ENCODE peak calls at places on chromosomes 6 and 20, in seven cellular contexts. P is tibial nerve, G is psoas muscle, B is choroid plexus epithelial cell, I is astrocyte of the cerebellum, Z is progenitor cell of endocrine pancreas, E is pancreas. T is an unnamed sample.

GRCh38 chr6:160733045-160733646 is 31.1 kb downstream of the PLG start:
- DNase-seq in P (peak; percentile 18), G (no peak), B (peak; percentile 62), I (peak; percentile 16), Z (peak; percentile 34), E (no peak), T (peak; percentile 21)

GRCh38 chr20:15257071-15257470 is 919.7 kb upstream of the FLRT3 start:
- DNase-seq in P (no peak), G (no peak), B (no peak), I (no peak), Z (no peak), E (no peak), T (no peak)

GRCh38 chr20:15889073-15889923 is 684.0 kb downstream of the KIF16B start:
- DNase-seq in P (no peak), G (no peak), B (no peak), I (no peak), Z (no peak), E (no peak), T (no peak)

GRCh38 chr6:49646130-49646824 is 9.6 kb upstream of the RHAG start:
- DNase-seq in P (no peak), G (no peak), B (no peak), I (no peak), Z (no peak), E (no peak), T (no peak)

GRCh38 chr6:32947552-32948465 is 5.1 kb downstream of the HLA-DMA start:
- DNase-seq in P (no peak), G (no peak), B (peak; percentile 65), I (no peak), Z (no peak), E (no peak), T (no peak)

GRCh38 chr20:2396241-2396814 is 15.6 kb downstream of the TGM6 start:
- DNase-seq in P (no peak), G (no peak), B (no peak), I (no peak), Z (no peak), E (no peak), T (no peak)

GRCh38 chr6:112398686-112399085 is 51.6 kb downstream of the RFPL4B start:
- DNase-seq in P (no peak), G (no peak), B (no peak), I (no peak), Z (no peak), E (no peak), T (no peak)

GRCh38 chr6:225121-225721 is 67.1 kb upstream of the DUSP22 start:
- DNase-seq in P (no peak), G (no peak), B (no peak), I (no peak), Z (no peak), E (no peak), T (no peak)

GRCh38 chr6:44312901-44313788 is at the start of gene AARS2:
- DNase-seq in P (peak; percentile 82), G (peak; percentile 94), B (peak; percentile 86), I (peak; percentile 57), Z (peak; percentile 89), E (peak; percentile 96), T (peak; percentile 63)

GRCh38 chr6:72321741-72322140 is 300.1 kb upstream of the KCNQ5 start:
- DNase-seq in P (no peak), G (no peak), B (peak; percentile 45), I (no peak), Z (no peak), E (no peak), T (no peak)

GRCh38 chr6:41940759-41941279 is 789 bp downstream of the CCND3 start:
- DNase-seq in P (no peak), G (peak; percentile 70), B (no peak), I (no peak), Z (peak; percentile 21), E (peak; percentile 72), T (no peak)

GRCh38 chr6:52087498-52087999 is at the start of gene PKHD1:
- DNase-seq in P (no peak), G (no peak), B (peak; percentile 2), I (no peak), Z (no peak), E (no peak), T (no peak)

GRCh38 chr20:4326194-4327065 is 311.1 kb upstream of the RNF24 start:
- DNase-seq in P (no peak), G (no peak), B (no peak), I (no peak), Z (no peak), E (no peak), T (no peak)

GRCh38 chr6:109854541-109855308 is 123.4 kb upstream of the GPR6 start:
- DNase-seq in P (no peak), G (no peak), B (no peak), I (no peak), Z (no peak), E (no peak), T (no peak)

GRCh38 chr20:62578294-62578897 is 63.9 kb upstream of the SLCO4A1 start:
- DNase-seq in P (no peak), G (no peak), B (no peak), I (no peak), Z (no peak), E (no peak), T (no peak)

GRCh38 chr6:20200761-20201160 is 11.5 kb downstream of the MBOAT1 start:
- DNase-seq in P (no peak), G (no peak), B (peak; percentile 49), I (no peak), Z (no peak), E (no peak), T (no peak)

GRCh38 chr20:34872604-34873224 is at the start of gene GGT7:
- DNase-seq in P (peak; percentile 68), G (peak; percentile 92), B (peak; percentile 66), I (peak; percentile 16), Z (peak; percentile 94), E (peak; percentile 95), T (peak; percentile 69)

GRCh38 chr6:110364364-110364763 is 6.2 kb upstream of the METTL24 start:
- DNase-seq in P (no peak), G (no peak), B (no peak), I (no peak), Z (no peak), E (no peak), T (no peak)

DNA sequence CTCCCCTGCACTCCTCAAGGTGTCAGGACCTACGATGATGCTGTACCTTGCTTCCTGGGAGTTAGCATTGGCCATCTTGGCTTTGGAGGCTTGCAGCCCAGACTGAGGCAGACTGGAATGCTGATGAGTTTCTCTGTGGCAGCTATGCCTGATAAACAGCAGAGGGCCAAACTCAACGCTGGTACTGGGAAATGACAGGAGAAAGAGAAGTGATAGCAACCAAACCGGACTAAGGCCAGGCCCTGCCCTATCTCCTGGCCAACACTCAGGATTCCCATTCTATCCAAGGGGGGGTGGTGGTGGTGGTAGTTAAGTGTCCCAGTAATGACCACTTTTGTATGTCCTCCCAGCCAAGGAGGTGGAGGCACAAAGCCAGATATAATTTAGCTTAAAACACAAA is 90.0 kb upstream of the DTNBP1 start:
- DNase-seq in P (no peak), G (no peak), B (no peak), I (no peak), Z (no peak), E (no peak), T (no peak)
- TF ChIP-seq CTCF in P (no peak), G (no peak), B (peak; percentile 19), I (no peak), Z (peak; percentile 13), E (no peak), T (no peak)

DNA sequence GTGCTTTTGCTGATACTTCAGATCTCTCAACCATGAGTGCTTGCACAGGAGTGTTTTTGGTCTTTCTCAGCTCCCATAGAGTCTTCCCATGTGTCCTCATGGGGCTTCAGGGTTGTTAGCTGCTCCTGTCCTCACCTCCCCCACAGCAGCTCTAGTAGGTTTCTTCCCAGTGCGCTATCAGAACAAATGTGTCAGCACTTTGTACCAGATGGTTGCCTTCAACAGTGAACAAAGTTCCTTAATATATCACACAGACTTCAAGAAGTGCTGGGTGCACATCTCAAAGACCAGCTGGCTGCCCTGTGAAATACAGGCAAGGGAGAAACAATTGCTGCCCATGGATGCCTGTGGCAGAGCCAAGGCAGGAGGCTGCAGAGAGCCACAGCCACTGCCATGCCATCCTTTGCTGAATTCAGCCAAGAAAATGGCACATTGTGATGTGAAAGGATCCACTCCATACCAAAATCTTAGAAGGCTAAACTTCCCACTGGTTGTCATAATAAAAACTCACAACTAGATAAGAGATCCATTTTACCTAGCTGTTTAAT is 471.3 kb downstream of the C6orf118 start:
- DNase-seq in P (no peak), G (no peak), B (no peak), I (no peak), Z (no peak), E (no peak), T (no peak)
- TF ChIP-seq CTCF in P (no peak), G (no peak), B (no peak), I (no peak), Z (no peak), E (no peak), T (no peak)

GRCh38 chr6:107079429-107079828 is 35.9 kb downstream of the BEND3 start:
- DNase-seq in P (no peak), G (no peak), B (no peak), I (no peak), Z (no peak), E (no peak), T (no peak)
- TF ChIP-seq CTCF in P (no peak), G (no peak), B (no peak), I (no peak), Z (no peak), E (no peak), T (no peak)

GRCh38 chr20:59207742-59208357 is 44.2 kb downstream of the ZNF831 start:
- DNase-seq in P (no peak), G (peak; percentile 67), B (peak; percentile 2), I (no peak), Z (no peak), E (no peak), T (no peak)
- TF ChIP-seq CTCF in P (peak; percentile 5), G (peak; percentile 58), B (no peak), I (no peak), Z (peak; percentile 49), E (peak; percentile 8), T (peak; percentile 53)

DNA sequence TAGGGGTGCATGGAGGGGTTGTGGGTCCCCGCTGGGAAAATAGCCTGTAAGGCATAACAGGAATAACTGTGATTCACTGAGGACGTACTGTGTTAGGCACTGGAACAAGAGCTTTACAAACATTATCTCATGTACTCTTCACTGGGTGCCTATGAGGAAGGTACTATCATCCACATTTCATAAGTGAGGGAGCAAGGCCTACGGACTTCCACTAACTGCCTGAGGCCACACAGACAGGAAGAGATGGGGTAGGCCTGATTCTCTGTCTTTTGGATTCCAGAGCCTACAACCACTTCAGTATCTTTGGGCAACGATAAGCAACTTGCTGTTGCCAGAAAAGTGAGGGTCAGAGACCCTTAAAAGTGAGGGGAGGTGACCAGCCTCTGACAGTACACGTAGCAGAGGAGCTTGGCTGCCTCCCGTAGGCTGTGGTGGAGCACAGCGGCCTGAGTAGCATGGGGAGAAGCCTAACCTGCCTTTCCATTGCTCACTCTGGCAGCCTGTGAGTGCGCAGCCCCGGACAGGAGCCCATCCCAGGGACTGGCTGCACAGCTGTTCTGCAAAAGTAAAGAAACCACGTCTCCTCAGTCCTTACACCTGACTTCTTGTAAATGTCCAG is 30.4 kb downstream of the PSMB1 start:
- DNase-seq in P (no peak), G (no peak), B (peak; percentile 54), I (no peak), Z (no peak), E (no peak), T (no peak)
- TF ChIP-seq CTCF in P (no peak), G (no peak), B (peak; percentile 65), I (peak; percentile 58), Z (peak; percentile 47), E (no peak), T (peak; percentile 55)

T was measured in D721Med.